ENCODE peak calls at places on chromosomes 3 and 15, in five cellular contexts. O, D, I, K and W are unnamed samples.
A peak's percentile ranks its signal among the peaks of the same experiment; 100 is the strongest.

GRCh38 chr3:195186041-195186709 is 84.8 kb downstream of the XXYLT1 start:
- DNase-seq in O (no peak), D (no peak), I (no peak), K (no peak), W (no peak)

GRCh38 chr3:25297667-25298585 is 130.1 kb upstream of the RARB start:
- DNase-seq in O (no peak), D (no peak), I (no peak), K (peak; percentile 58), W (no peak)

GRCh38 chr3:177191108-177191779 is 6.0 kb downstream of the TBL1XR1 start:
- DNase-seq in O (no peak), D (no peak), I (no peak), K (no peak), W (no peak)

GRCh38 chr3:134618986-134619615 is 31.7 kb downstream of the KY start:
- DNase-seq in O (no peak), D (no peak), I (peak; percentile 13), K (no peak), W (no peak)

GRCh38 chr3:194174407-194174806 is 38.5 kb downstream of the HES1 start:
- DNase-seq in O (no peak), D (no peak), I (no peak), K (peak; percentile 76), W (no peak)

GRCh38 chr3:10116138-10116460 is 624 bp downstream of the BRK1 start:
- DNase-seq in O (no peak), D (peak; percentile 12), I (no peak), K (no peak), W (no peak)

GRCh38 chr15:48761393-48762158 is 49.3 kb downstream of the CEP152 start:
- DNase-seq in O (no peak), D (no peak), I (no peak), K (no peak), W (no peak)

GRCh38 chr3:129623447-129624118 is 17.1 kb upstream of the PLXND1 start:
- DNase-seq in O (peak; percentile 58), D (no peak), I (peak; percentile 80), K (peak; percentile 45), W (no peak)

GRCh38 chr3:51938780-51939425 is 2.8 kb downstream of the RRP9 start:
- DNase-seq in O (no peak), D (no peak), I (peak; percentile 14), K (no peak), W (no peak)

GRCh38 chr15:83766326-83766725 is 112.4 kb downstream of the ADAMTSL3 start:
- DNase-seq in O (no peak), D (no peak), I (no peak), K (no peak), W (no peak)

GRCh38 chr15:25693321-25694237 is 169.5 kb downstream of the ATP10A start:
- DNase-seq in O (peak; percentile 17), D (no peak), I (no peak), K (peak; percentile 13), W (no peak)

GRCh38 chr15:90823455-90823974 is 44.9 kb upstream of the FURIN start:
- DNase-seq in O (no peak), D (no peak), I (no peak), K (no peak), W (no peak)

GRCh38 chr3:177832862-177833261 is 635.6 kb upstream of the TBL1XR1 start:
- DNase-seq in O (no peak), D (no peak), I (no peak), K (no peak), W (no peak)

GRCh38 chr15:31031471-31032064 is 40.1 kb upstream of the MTMR10 start:
- DNase-seq in O (no peak), D (no peak), I (no peak), K (no peak), W (no peak)

GRCh38 chr3:40574661-40575060 is 49.9 kb downstream of the ZNF621 start:
- DNase-seq in O (no peak), D (no peak), I (no peak), K (no peak), W (no peak)

GRCh38 chr15:67063689-67064606 is 1.5 kb upstream of the SMAD3 start:
- DNase-seq in O (no peak), D (peak; percentile 73), I (peak; percentile 55), K (peak; percentile 70), W (no peak)

GRCh38 chr3:37912052-37912733 is 50.5 kb downstream of the CTDSPL start:
- DNase-seq in O (no peak), D (no peak), I (no peak), K (no peak), W (no peak)

GRCh38 chr15:82647045-82647834 is at the start of gene CPEB1:
- DNase-seq in O (peak; percentile 83), D (peak; percentile 66), I (no peak), K (peak; percentile 51), W (no peak)

GRCh38 chr3:40718681-40719080 is 193.9 kb downstream of the ZNF621 start:
- DNase-seq in O (no peak), D (no peak), I (no peak), K (no peak), W (no peak)

GRCh38 chr3:39910828-39911464 is 101.5 kb downstream of the MYRIP start:
- DNase-seq in O (no peak), D (no peak), I (no peak), K (no peak), W (no peak)

GRCh38 chr15:40891810-40892448 is 2.3 kb upstream of the VPS18 start:
- DNase-seq in O (no peak), D (no peak), I (peak; percentile 71), K (peak; percentile 62), W (no peak)

GRCh38 chr3:183369626-183370025 is 58.8 kb downstream of the MCF2L2 start:
- DNase-seq in O (no peak), D (no peak), I (no peak), K (no peak), W (no peak)

GRCh38 chr3:5006755-5007202 is 27.5 kb downstream of the BHLHE40 start:
- DNase-seq in O (no peak), D (no peak), I (no peak), K (no peak), W (no peak)

GRCh38 chr15:77898811-77899730 is 178.4 kb downstream of the TBC1D2B start:
- DNase-seq in O (no peak), D (no peak), I (no peak), K (no peak), W (no peak)

GRCh38 chr3:112302881-112303761 is 9.1 kb upstream of the SLC9C1 start:
- DNase-seq in O (no peak), D (no peak), I (no peak), K (peak; percentile 19), W (no peak)

GRCh38 chr3:103976931-103977339 is 1389.8 kb upstream of the ALCAM start:
- DNase-seq in O (no peak), D (no peak), I (no peak), K (no peak), W (no peak)

GRCh38 chr3:43699864-43700263 is 9.1 kb downstream of the ABHD5 start:
- DNase-seq in O (no peak), D (peak; percentile 28), I (no peak), K (no peak), W (no peak)

GRCh38 chr3:100088735-100089368 is 25.4 kb downstream of the FILIP1L start:
- DNase-seq in O (no peak), D (no peak), I (no peak), K (no peak), W (no peak)

GRCh38 chr3:64940949-64941348 is 253.1 kb upstream of the ADAMTS9 start:
- DNase-seq in O (no peak), D (no peak), I (no peak), K (no peak), W (no peak)

GRCh38 chr3:44337253-44337652 is 1.3 kb upstream of the TCAIM start:
- DNase-seq in O (no peak), D (no peak), I (no peak), K (no peak), W (no peak)

GRCh38 chr15:82139823-82140268 is 94.0 kb upstream of the MEX3B start:
- DNase-seq in O (no peak), D (peak; percentile 63), I (no peak), K (no peak), W (no peak)

DNA sequence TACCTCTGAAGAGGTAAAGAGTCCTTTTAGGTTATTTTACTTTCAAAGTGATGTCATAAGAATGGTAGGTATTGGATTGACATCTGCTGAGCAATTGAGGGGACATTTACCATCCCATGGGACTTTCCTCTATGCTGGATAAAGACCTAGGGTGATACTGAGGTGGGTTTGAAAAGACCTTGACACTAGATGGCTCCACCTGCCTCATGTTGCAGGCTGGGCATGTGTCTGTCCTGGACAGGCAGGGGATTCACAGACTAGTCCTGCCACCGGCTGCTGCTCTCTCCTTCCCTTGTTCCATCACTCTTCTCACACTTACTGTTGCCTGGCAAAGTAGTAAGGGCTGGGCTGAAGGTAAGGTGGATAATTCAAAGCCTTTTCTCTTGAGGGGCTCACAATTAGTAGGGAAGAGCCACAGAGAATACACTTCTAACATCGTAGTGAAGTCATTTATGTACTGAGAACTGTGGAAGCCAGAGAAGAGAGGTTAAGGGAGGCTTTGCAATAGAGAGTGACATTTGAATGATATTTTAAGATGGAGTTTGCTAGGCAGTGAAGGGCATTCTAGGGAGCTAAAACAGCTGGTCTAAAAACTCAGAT is 27.7 kb downstream of the TRAK1 start:
- DNase-seq in O (no peak), D (peak; percentile 72), I (peak; percentile 56), K (no peak), W (no peak)
- TF ChIP-seq CTCF in O (no peak), D (peak; percentile 63), I (peak; percentile 51), K (no peak), W (peak; percentile 15)

DNA sequence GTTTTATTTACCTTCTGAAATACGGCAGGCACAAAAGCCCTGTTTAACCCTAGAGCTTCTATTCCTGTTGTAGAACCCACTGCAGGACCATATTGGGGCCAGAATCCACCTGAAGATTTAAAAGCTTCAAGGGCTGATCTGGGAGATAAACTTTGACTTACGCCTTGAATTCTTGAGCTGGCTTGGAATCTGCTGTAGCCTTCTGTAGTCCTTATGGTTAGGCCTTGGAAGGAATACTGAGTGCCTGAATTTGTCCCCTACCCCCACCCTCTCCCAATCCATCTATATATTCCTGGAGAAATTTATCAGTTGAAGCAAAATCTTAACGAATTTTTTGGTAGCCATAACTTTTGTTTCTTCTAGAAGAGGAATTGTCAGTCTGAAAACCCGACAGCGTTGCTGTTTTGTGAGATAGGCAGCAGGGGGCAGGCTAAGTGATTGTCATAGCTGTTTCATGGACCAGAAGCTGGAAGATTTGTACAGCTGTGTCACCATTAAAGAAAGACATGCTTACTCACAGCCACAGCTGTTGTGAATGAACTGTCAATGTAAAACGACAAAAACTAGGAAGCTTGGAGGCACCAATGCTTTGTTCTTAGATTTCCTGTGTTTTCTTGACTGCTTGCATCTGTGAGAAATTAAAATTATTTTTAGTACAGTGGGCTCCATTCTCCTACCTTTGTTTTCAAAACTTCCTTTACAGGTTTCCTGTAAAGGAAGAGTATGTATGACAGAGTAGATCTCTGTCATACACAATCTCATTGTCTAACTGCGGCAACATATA is 12.8 kb downstream of the LXN start:
- DNase-seq in O (peak; percentile 29), D (peak; percentile 60), I (peak; percentile 43), K (peak; percentile 40), W (no peak)
- H3K27ac ChIP-seq in O (peak overlapping the region; percentile 13), D (peak overlapping the region; percentile 31), I (no peak overlapping the region), K (peak overlapping the region; percentile 6), W (no peak overlapping the region)

GRCh38 chr15:44296625-44297524 is 8.4 kb downstream of the GOLM2 start:
- DNase-seq in O (no peak), D (peak; percentile 35), I (no peak), K (peak; percentile 15), W (no peak)
- TF ChIP-seq POLR2A in O (no peak), D (no peak), I (no peak), K (peak; percentile 32), W (peak; percentile 19)

DNA sequence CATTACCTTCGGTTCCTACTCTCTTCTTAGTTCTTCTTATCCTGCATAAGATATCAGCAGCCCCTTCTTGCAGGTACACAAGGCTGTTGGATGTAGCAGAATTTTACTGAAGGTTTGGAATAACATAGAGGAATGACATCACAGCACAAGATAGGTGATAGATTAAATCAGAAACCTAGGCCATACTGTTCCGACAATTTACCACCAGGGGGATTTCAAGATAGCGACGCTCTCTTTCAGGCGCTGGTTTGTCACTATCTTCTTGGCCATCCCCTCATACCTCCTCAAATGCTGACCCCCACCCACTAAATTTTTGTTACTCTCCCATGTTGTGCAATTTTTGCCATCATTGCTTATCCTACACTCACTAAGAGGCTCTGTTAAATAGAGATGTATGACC is 3.5 kb downstream of the SIDT1 start:
- DNase-seq in O (no peak), D (no peak), I (no peak), K (no peak), W (no peak)
- TF ChIP-seq CTCF in O (no peak), D (peak; percentile 13), I (no peak), K (no peak), W (no peak)